ENCODE peak calls at places on chromosomes 6 and 20, in nine cellular contexts. R is uterus, I is IMR-90, X is astrocyte of the spinal cord, V is prostate gland, A is AG04450, Y is tibial nerve, K is psoas muscle, H is lung. N is an unnamed sample.
A peak's percentile ranks its signal among the peaks of the same experiment; 100 is the strongest.

GRCh38 chr20:25478889-25479568 is 71.6 kb downstream of the GINS1 start:
- DNase-seq in R (no peak), I (no peak), X (no peak), V (no peak), A (no peak), Y (no peak), K (no peak), H (no peak), N (no peak)

GRCh38 chr6:17032595-17033591 is 69.0 kb upstream of the STMND1 start:
- DNase-seq in R (peak; percentile 80), I (peak; percentile 95), X (peak; percentile 91), V (peak; percentile 54), A (peak; percentile 81), Y (peak; percentile 65), K (peak; percentile 50), H (peak; percentile 76), N (peak; percentile 96)

GRCh38 chr6:116840091-116840490 is 11.2 kb upstream of the GPRC6A start:
- DNase-seq in R (no peak), I (peak; percentile 50), X (peak; percentile 31), V (no peak), A (no peak), Y (no peak), K (no peak), H (no peak), N (peak; percentile 67)

GRCh38 chr6:157241411-157241979 is 81.8 kb downstream of the TMEM242 start:
- DNase-seq in R (no peak), I (no peak), X (no peak), V (peak; percentile 70), A (no peak), Y (no peak), K (no peak), H (no peak), N (no peak)

GRCh38 chr6:61989616-61990015 is 296.4 kb downstream of the KHDRBS2 start:
- DNase-seq in R (no peak), I (no peak), X (no peak), V (no peak), A (no peak), Y (no peak), K (no peak), H (no peak), N (no peak)

GRCh38 chr6:72374864-72375263 is 247.0 kb upstream of the KCNQ5 start:
- DNase-seq in R (no peak), I (peak; percentile 12), X (no peak), V (no peak), A (no peak), Y (no peak), K (no peak), H (no peak), N (no peak)

GRCh38 chr6:21003780-21004541 is 469.7 kb downstream of the CDKAL1 start:
- DNase-seq in R (no peak), I (peak; percentile 89), X (peak; percentile 77), V (no peak), A (peak; percentile 62), Y (no peak), K (no peak), H (no peak), N (peak; percentile 88)

GRCh38 chr6:31307669-31308049 is 35.8 kb upstream of the HLA-C start:
- DNase-seq in R (no peak), I (no peak), X (no peak), V (no peak), A (no peak), Y (no peak), K (no peak), H (no peak), N (no peak)

GRCh38 chr6:22470454-22471368 is 98.7 kb upstream of the HDGFL1 start:
- DNase-seq in R (peak; percentile 19), I (peak; percentile 51), X (peak; percentile 70), V (peak; percentile 80), A (no peak), Y (no peak), K (no peak), H (peak; percentile 68), N (peak; percentile 65)

GRCh38 chr6:159899994-159900745 is 9.4 kb downstream of the MAS1 start:
- DNase-seq in R (no peak), I (peak; percentile 93), X (peak; percentile 90), V (no peak), A (peak; percentile 77), Y (no peak), K (no peak), H (no peak), N (peak; percentile 92)

GRCh38 chr20:64057628-64058498 is 5.1 kb upstream of the TCEA2 start:
- DNase-seq in R (peak; percentile 62), I (peak; percentile 40), X (peak; percentile 35), V (peak; percentile 53), A (no peak), Y (peak; percentile 60), K (peak; percentile 77), H (peak; percentile 70), N (peak; percentile 48)

GRCh38 chr6:122049341-122049740 is 350.1 kb upstream of the HSF2 start:
- DNase-seq in R (no peak), I (peak; percentile 38), X (peak; percentile 50), V (peak; percentile 21), A (no peak), Y (no peak), K (no peak), H (no peak), N (peak; percentile 44)

GRCh38 chr20:37345339-37346231 is at the start of gene SRC:
- DNase-seq in R (peak; percentile 87), I (peak; percentile 60), X (peak; percentile 60), V (peak; percentile 84), A (peak; percentile 27), Y (peak; percentile 71), K (peak; percentile 81), H (peak; percentile 84), N (peak; percentile 54)

DNA sequence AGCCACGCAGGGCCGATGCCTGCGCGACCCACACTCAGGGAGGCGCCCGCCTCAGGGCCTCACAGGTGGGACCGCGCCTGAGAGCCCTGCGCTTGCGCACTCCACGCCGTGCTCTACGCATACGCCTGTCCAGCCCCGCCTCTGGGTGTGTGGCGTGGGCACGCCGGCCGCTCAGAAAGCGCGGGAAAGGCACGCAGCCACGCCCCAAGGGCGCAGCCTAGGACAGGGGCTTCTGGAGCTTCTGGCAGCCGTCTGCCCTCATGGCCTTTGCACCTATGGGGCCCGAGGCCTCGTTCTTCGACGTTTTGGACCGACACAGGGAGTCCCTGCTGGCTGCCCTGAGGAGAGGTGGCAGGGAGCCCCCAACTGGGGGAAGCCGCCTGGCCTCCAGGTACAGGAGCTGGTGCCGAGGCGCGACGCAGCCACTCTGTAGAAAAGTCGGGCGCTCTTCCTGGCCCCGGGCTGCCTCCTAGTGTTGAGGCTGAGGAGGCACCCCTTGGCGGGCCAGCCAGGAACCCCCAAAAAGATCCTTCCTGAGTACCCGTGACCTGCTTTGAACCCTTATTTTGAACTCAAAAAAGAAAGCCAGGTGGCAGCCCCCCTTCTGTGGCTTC is at the start of gene SPO11:
- DNase-seq in R (no peak), I (no peak), X (no peak), V (no peak), A (no peak), Y (no peak), K (no peak), H (no peak), N (no peak)
- TF ChIP-seq CTCF in R (no peak), I (no peak), X (peak; percentile 19), V (peak; percentile 21), A (no peak), Y (peak; percentile 15), K (no peak), H (no peak), N (no peak)

DNA sequence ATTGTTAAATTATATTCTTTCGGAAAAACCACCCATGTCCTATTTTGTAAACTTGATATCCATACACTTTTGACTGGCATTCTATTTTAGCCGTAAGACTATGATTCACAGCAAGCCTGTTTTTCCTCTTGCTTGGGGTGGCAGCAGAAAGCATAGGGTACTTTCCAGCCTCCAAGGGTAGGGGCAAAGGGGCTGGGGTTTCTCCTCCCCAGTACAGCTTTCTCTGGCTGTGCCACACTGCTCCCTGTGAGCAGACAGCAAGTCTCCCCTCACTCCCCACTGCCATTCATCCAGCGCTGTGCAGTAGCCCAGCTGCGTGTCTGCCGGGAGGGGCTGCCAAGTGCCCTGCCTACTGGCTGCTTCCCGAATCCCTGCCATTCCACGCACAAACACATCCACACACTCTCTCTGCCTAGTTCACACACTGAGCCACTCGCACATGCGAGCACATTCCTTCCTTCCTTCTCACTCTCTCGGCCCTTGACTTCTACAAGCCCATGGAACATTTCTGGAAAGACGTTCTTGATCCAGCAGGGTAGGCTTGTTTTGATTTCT is 2.1 kb upstream of the ESR1 start:
- DNase-seq in R (peak; percentile 66), I (no peak), X (no peak), V (no peak), A (no peak), Y (no peak), K (peak; percentile 37), H (no peak), N (no peak)
- H3K4me3 ChIP-seq in R (peak overlapping the region; percentile 44), I (no peak overlapping the region), X (no peak overlapping the region), V (no peak overlapping the region), A (no peak overlapping the region), Y (no peak overlapping the region), K (peak overlapping the region; percentile 79), H (no peak overlapping the region), N (no peak overlapping the region)

DNA sequence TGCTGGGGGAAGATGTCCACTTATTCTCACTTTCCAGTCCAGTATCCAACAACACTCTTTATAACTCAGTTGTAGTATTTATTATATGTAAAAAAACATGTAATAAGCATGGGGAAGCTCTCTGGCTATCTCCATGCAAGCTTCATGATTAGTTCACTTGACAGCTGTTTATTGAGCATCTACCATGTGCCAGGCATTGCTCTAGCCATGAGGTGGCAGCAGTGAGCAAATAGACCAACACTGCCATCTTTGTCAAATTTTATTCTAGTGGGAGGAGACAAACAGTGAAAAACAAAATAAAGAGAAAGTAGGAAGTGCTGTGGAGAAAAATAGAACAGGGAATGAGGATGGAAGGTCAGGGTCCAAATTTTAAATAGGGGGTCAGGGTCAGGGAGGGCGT is 131.8 kb downstream of the CFAP61 start:
- DNase-seq in R (no peak), I (no peak), X (no peak), V (no peak), A (no peak), Y (no peak), K (no peak), H (no peak), N (peak; percentile 16)
- TF ChIP-seq CTCF in R (no peak), I (peak; percentile 35), X (peak; percentile 26), V (no peak), A (peak; percentile 34), Y (no peak), K (no peak), H (no peak), N (peak; percentile 53)

DNA sequence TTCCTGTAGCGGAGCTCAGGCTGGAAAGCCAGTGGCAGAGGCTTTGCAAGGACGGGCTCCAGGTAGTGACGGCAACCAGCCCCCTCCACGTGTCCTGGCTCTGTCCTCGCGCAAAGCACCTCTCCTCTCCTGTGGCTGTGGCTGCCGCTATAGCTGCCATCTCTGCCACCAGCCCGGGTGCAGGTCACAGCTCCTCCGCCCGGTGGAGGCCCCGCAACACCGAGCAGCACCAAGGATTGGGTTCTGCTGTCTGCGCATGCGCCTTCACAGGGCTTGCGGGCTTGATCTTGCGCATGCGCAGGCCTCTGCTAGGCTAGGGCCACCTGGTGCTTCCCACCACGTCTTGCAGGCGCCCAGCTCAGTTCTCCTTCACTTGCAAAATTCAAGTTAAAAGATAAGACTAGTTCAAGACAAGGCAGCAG is 625.4 kb downstream of the QKI start:
- DNase-seq in R (peak; percentile 34), I (no peak), X (no peak), V (peak; percentile 17), A (no peak), Y (no peak), K (peak; percentile 27), H (peak; percentile 38), N (peak; percentile 10)
- H3K4me3 ChIP-seq in R (no peak overlapping the region), I (no peak overlapping the region), X (no peak overlapping the region), V (no peak overlapping the region), A (no peak overlapping the region), Y (no peak overlapping the region), K (peak overlapping the region; percentile 44), H (no peak overlapping the region), N (no peak overlapping the region)